ENCODE peak calls at places on chromosomes 2 and 18, in seven cellular contexts. O, X, U, P, L, W and F are unnamed samples.

GRCh38 chr18:3429121-3429520 is 20.9 kb upstream of the TGIF1 start:
- DNase-seq in O (no peak), X (no peak), U (no peak), P (no peak), L (no peak), W (no peak), F (no peak)

GRCh38 chr2:179745615-179746263 is 115.7 kb downstream of the ZNF385B start:
- DNase-seq in O (no peak), X (no peak), U (no peak), P (no peak), L (no peak), W (no peak), F (no peak)

GRCh38 chr2:167294031-167294774 is 405.9 kb downstream of the XIRP2 start:
- DNase-seq in O (no peak), X (peak), U (no peak), P (peak), L (no peak), W (no peak), F (no peak)

GRCh38 chr2:128365217-128365905 is 46.7 kb upstream of the HS6ST1 start:
- DNase-seq in O (no peak), X (no peak), U (no peak), P (no peak), L (no peak), W (no peak), F (no peak)

GRCh38 chr2:65397122-65397521 is 35.3 kb downstream of the SPRED2 start:
- DNase-seq in O (no peak), X (peak), U (peak), P (no peak), L (no peak), W (no peak), F (no peak)

GRCh38 chr2:165952600-165953210 is 871 bp downstream of the TTC21B start:
- DNase-seq in O (no peak), X (peak), U (no peak), P (no peak), L (no peak), W (no peak), F (no peak)

GRCh38 chr2:239087041-239087710 is 239.3 kb downstream of the TWIST2 start:
- DNase-seq in O (no peak), X (peak), U (no peak), P (no peak), L (no peak), W (no peak), F (no peak)

GRCh38 chr2:28662468-28663095 is 89.0 kb upstream of the PPP1CB start:
- DNase-seq in O (no peak), X (no peak), U (no peak), P (no peak), L (no peak), W (no peak), F (no peak)

GRCh38 chr2:12436483-12436882 is 280.3 kb upstream of the TRIB2 start:
- DNase-seq in O (no peak), X (no peak), U (no peak), P (no peak), L (no peak), W (no peak), F (no peak)

GRCh38 chr2:42961385-42961800 is 169.0 kb upstream of the HAAO start:
- DNase-seq in O (no peak), X (no peak), U (no peak), P (peak), L (peak), W (peak), F (no peak)

GRCh38 chr2:121532347-121532766 is 1.7 kb downstream of the RNU4ATAC start:
- DNase-seq in O (no peak), X (peak), U (no peak), P (no peak), L (no peak), W (peak), F (no peak)

GRCh38 chr18:21958707-21959457 is 210.5 kb upstream of the GATA6 start:
- DNase-seq in O (no peak), X (no peak), U (no peak), P (no peak), L (peak), W (no peak), F (no peak)

GRCh38 chr18:986071-986470 is 81.4 kb downstream of the ADCYAP1 start:
- DNase-seq in O (no peak), X (no peak), U (no peak), P (no peak), L (no peak), W (no peak), F (no peak)

GRCh38 chr2:214671330-214671850 is 138.1 kb downstream of the BARD1 start:
- DNase-seq in O (no peak), X (no peak), U (no peak), P (no peak), L (no peak), W (no peak), F (no peak)

GRCh38 chr2:112547333-112547732 is 5.1 kb downstream of the POLR1B start:
- DNase-seq in O (no peak), X (no peak), U (no peak), P (no peak), L (no peak), W (peak), F (no peak)

GRCh38 chr2:20040489-20041172 is 10.8 kb downstream of the LAPTM4A start:
- DNase-seq in O (no peak), X (peak), U (no peak), P (no peak), L (no peak), W (no peak), F (no peak)

GRCh38 chr18:79068299-79068945 is 772 bp upstream of the ATP9B start:
- DNase-seq in O (peak), X (no peak), U (peak), P (no peak), L (no peak), W (peak), F (peak)

GRCh38 chr2:29920631-29921559 is 491 bp downstream of the ALK start:
- DNase-seq in O (no peak), X (no peak), U (no peak), P (peak), L (no peak), W (no peak), F (no peak)

GRCh38 chr2:177406182-177406581 is 13.6 kb downstream of the AGPS start:
- DNase-seq in O (no peak), X (no peak), U (no peak), P (no peak), L (no peak), W (no peak), F (no peak)

GRCh38 chr2:199228887-199229819 is 228.6 kb downstream of the SATB2 start:
- DNase-seq in O (no peak), X (peak), U (no peak), P (no peak), L (no peak), W (peak), F (peak)

GRCh38 chr18:63447066-63447465 is 24.8 kb upstream of the VPS4B start:
- DNase-seq in O (no peak), X (no peak), U (no peak), P (no peak), L (no peak), W (no peak), F (no peak)

GRCh38 chr2:138516030-138516704 is 14.6 kb downstream of the SPOPL start:
- DNase-seq in O (no peak), X (peak), U (no peak), P (no peak), L (no peak), W (no peak), F (no peak)

GRCh38 chr2:31972059-31972458 is 38.7 kb downstream of the MEMO1 start:
- DNase-seq in O (no peak), X (no peak), U (no peak), P (no peak), L (no peak), W (no peak), F (no peak)

GRCh38 chr2:18378020-18378653 is 182.3 kb downstream of the RDH14 start:
- DNase-seq in O (no peak), X (peak), U (peak), P (peak), L (no peak), W (peak), F (peak)

GRCh38 chr2:218035463-218036100 is 32.8 kb upstream of the TNS1 start:
- DNase-seq in O (no peak), X (no peak), U (no peak), P (no peak), L (no peak), W (no peak), F (no peak)